ENCODE peak calls at places on chromosomes 2 and 18, in six cellular contexts. F is brain microvascular endothelial cell; P is CD8-positive, alpha-beta T cell; C is keratinocyte; W is stomach; G is tibial artery. A is an unnamed sample.
A peak's percentile ranks its signal among the peaks of the same experiment; 100 is the strongest.

GRCh38 chr2:223722226-223722625 is 115.2 kb downstream of the AP1S3 start:
- DNase-seq in P (no peak), C (no peak), G (no peak), W (no peak), F (no peak), A (no peak)

GRCh38 chr2:69159988-69160387 is 147.0 kb downstream of the ANTXR1 start:
- DNase-seq in W (no peak), G (no peak), C (peak; percentile 81), F (no peak), P (no peak), A (peak; percentile 43)

GRCh38 chr2:43537137-43537536 is 58.7 kb downstream of the THADA start:
- DNase-seq in F (no peak), P (no peak), G (no peak), W (no peak), C (no peak), A (no peak)

GRCh38 chr2:129050116-129050515 is 731.4 kb upstream of the HS6ST1 start:
- DNase-seq in F (no peak), G (no peak), C (no peak), W (no peak), P (no peak), A (no peak)

GRCh38 chr2:235576337-235576910 is 82.6 kb downstream of the AGAP1 start:
- DNase-seq in C (no peak), P (no peak), W (no peak), F (no peak), G (no peak), A (no peak)

GRCh38 chr18:51391731-51392130 is 194.2 kb upstream of the MEX3C start:
- DNase-seq in G (no peak), F (no peak), W (no peak), C (no peak), P (no peak), A (no peak)

GRCh38 chr2:230904856-230905447 is 20.1 kb downstream of the GPR55 start:
- DNase-seq in C (no peak), G (peak; percentile 17), F (no peak), P (no peak), W (peak; percentile 18), A (peak; percentile 30)

GRCh38 chr2:154455201-154455600 is 243.3 kb upstream of the KCNJ3 start:
- DNase-seq in C (no peak), G (no peak), W (no peak), P (no peak), F (peak; percentile 6), A (no peak)

GRCh38 chr2:207276248-207276647 is 110.5 kb upstream of the KLF7 start:
- DNase-seq in F (no peak), C (no peak), G (no peak), W (no peak), P (no peak), A (no peak)

GRCh38 chr18:80147418-80148315 is 38.6 kb downstream of the ADNP2 start:
- DNase-seq in G (peak; percentile 89), P (peak; percentile 59), W (peak; percentile 83), C (no peak), F (peak; percentile 80), A (peak; percentile 94)

GRCh38 chr2:18749912-18750526 is 160.7 kb upstream of the NT5C1B start:
- DNase-seq in C (no peak), W (peak; percentile 62), P (no peak), G (no peak), F (peak; percentile 60), A (no peak)

GRCh38 chr2:102251042-102251848 is 60.1 kb upstream of the IL1RL1 start:
- DNase-seq in G (no peak), F (no peak), P (peak; percentile 25), W (peak; percentile 56), C (no peak), A (peak; percentile 81)

GRCh38 chr2:234240917-234241316 is 190.4 kb downstream of the SPP2 start:
- DNase-seq in C (peak; percentile 86), P (no peak), F (peak; percentile 37), G (no peak), W (no peak), A (no peak)

GRCh38 chr2:31386648-31387047 is 27.9 kb downstream of the XDH start:
- DNase-seq in P (no peak), W (no peak), C (no peak), G (no peak), F (no peak), A (no peak)

GRCh38 chr2:175690113-175690716 is 311.9 kb downstream of the LNPK start:
- DNase-seq in F (peak; percentile 71), G (no peak), C (peak; percentile 25), P (no peak), W (no peak), A (no peak)

GRCh38 chr2:119196301-119197124 is 27.1 kb upstream of the STEAP3 start:
- DNase-seq in W (no peak), C (no peak), F (no peak), P (no peak), G (no peak), A (no peak)

GRCh38 chr18:78699516-78699915 is 280.1 kb upstream of the SALL3 start:
- DNase-seq in G (no peak), F (no peak), C (no peak), P (no peak), W (no peak), A (no peak)

GRCh38 chr2:16693854-16694253 is 28.2 kb upstream of the CYRIA start:
- DNase-seq in W (no peak), G (no peak), C (no peak), P (no peak), F (no peak), A (no peak)

GRCh38 chr2:159156834-159157233 is 129.7 kb downstream of the WDSUB1 start:
- DNase-seq in W (no peak), C (peak; percentile 80), G (no peak), F (no peak), P (no peak), A (no peak)

GRCh38 chr2:39696838-39697237 is 31.1 kb downstream of the TMEM178A start:
- DNase-seq in C (no peak), P (no peak), G (no peak), F (peak; percentile 74), W (no peak), A (no peak)

GRCh38 chr2:160493227-160494028 is at the start of gene RBMS1:
- DNase-seq in C (no peak), P (peak; percentile 8), F (peak; percentile 25), G (peak; percentile 76), W (peak; percentile 54), A (peak; percentile 66)

GRCh38 chr2:72276356-72276755 is 128.7 kb upstream of the CYP26B1 start:
- DNase-seq in F (no peak), G (no peak), W (no peak), P (no peak), C (no peak), A (no peak)

GRCh38 chr2:1538663-1539062 is 125.4 kb downstream of the TPO start:
- DNase-seq in C (no peak), W (no peak), P (no peak), G (no peak), F (peak; percentile 43), A (no peak)

GRCh38 chr18:53441761-53442414 is 782.6 kb downstream of the MBD2 start:
- DNase-seq in W (no peak), P (no peak), F (no peak), G (no peak), C (no peak), A (no peak)

GRCh38 chr18:8626414-8627106 is 17.3 kb downstream of the RAB12 start:
- DNase-seq in P (no peak), G (no peak), C (no peak), W (no peak), F (no peak), A (no peak)

GRCh38 chr18:8625693-8626092 is 16.5 kb downstream of the RAB12 start:
- DNase-seq in W (no peak), C (no peak), G (no peak), P (no peak), F (no peak), A (no peak)

GRCh38 chr18:8629602-8630001 is 20.4 kb downstream of the RAB12 start:
- DNase-seq in G (no peak), F (no peak), P (no peak), C (no peak), W (no peak), A (no peak)

GRCh38 chr18:8627540-8627939 is 18.3 kb downstream of the RAB12 start:
- DNase-seq in C (no peak), P (no peak), G (no peak), W (no peak), F (no peak), A (no peak)

GRCh38 chr18:8627107-8627472 is 17.9 kb downstream of the RAB12 start:
- DNase-seq in W (no peak), G (no peak), P (no peak), F (no peak), C (no peak), A (no peak)
- H3K36me3 ChIP-seq in W (peaks cover 41% of the 10 kb centered on the region), G (no peaks in the 10 kb centered on the region), P (peaks cover 14% of the 10 kb centered on the region), F (peaks cover 15% of the 10 kb centered on the region), C (peaks cover 16% of the 10 kb centered on the region), A (no peaks in the 10 kb centered on the region)

GRCh38 chr2:9892236-9892635 is 49.0 kb downstream of the TAF1B start:
- DNase-seq in F (no peak), P (no peak), W (no peak), G (no peak), C (no peak), A (no peak)

GRCh38 chr2:9897796-9898195 is 53.7 kb upstream of the GRHL1 start:
- DNase-seq in F (no peak), G (no peak), P (no peak), C (no peak), W (no peak), A (no peak)

GRCh38 chr2:9897331-9897737 is 54.1 kb downstream of the TAF1B start:
- DNase-seq in C (peak; percentile 75), W (peak; percentile 64), G (peak; percentile 80), F (peak; percentile 95), P (no peak), A (peak; percentile 55)

GRCh38 chr2:9896216-9896615 is 52.9 kb downstream of the TAF1B start:
- DNase-seq in F (no peak), G (no peak), C (no peak), P (no peak), W (no peak), A (no peak)

GRCh38 chr2:9895669-9896068 is 52.4 kb downstream of the TAF1B start:
- DNase-seq in F (no peak), P (no peak), C (peak; percentile 28), W (no peak), G (no peak), A (no peak)
- H3K4me3 ChIP-seq in F (no peak overlapping the region), P (no peak overlapping the region), C (peak overlapping the region; percentile 29), W (no peak overlapping the region), G (no peak overlapping the region), A (no peak overlapping the region)

GRCh38 chr2:199943373-199943772 is 11.9 kb downstream of the TYW5 start:
- DNase-seq in F (no peak), P (no peak), C (no peak), G (no peak), W (no peak), A (no peak)
- H3K36me3 ChIP-seq in F (peaks cover 27% of the 10 kb centered on the region), P (peaks cover 18% of the 10 kb centered on the region), C (peaks cover 7% of the 10 kb centered on the region), G (peaks cover 25% of the 10 kb centered on the region), W (peaks cover 75% of the 10 kb centered on the region), A (no peaks in the 10 kb centered on the region)

GRCh38 chr18:32346667-32347066 is 124.0 kb downstream of the GAREM1 start:
- DNase-seq in C (no peak), W (no peak), G (no peak), P (no peak), F (peak; percentile 33), A (no peak)

GRCh38 chr18:32351014-32351413 is 119.7 kb downstream of the GAREM1 start:
- DNase-seq in P (no peak), F (no peak), C (no peak), G (no peak), W (no peak), A (no peak)

GRCh38 chr18:32353257-32353656 is 117.4 kb downstream of the GAREM1 start:
- DNase-seq in C (no peak), F (no peak), P (no peak), W (no peak), G (no peak), A (no peak)

GRCh38 chr18:32349728-32350395 is 120.8 kb downstream of the GAREM1 start:
- DNase-seq in G (peak; percentile 85), C (peak; percentile 60), F (peak; percentile 96), W (peak; percentile 72), P (no peak), A (no peak)
- H3K4me3 ChIP-seq in G (peak overlapping the region; percentile 34), C (no peak overlapping the region), F (peak overlapping the region; percentile 29), W (no peak overlapping the region), P (no peak overlapping the region), A (no peak overlapping the region)

A was measured in mucosa of descending colon.